ENCODE peak calls at places on chromosomes 5 and 9, in seven cellular contexts. K is CD8-positive, alpha-beta T cell; R is stimulated activated CD8-positive, alpha-beta memory T cell treated with anti-CD3 and anti-CD28 coated beads, Interleukin-4, amount 100 ng/mL, for 24 hours; M is T-cell; U is Right ventricle myocardium superior; D is sciatic nerve; Q is caudate nucleus. T is an unnamed sample.

GRCh38 chr5:156219483-156219882 is 107.5 kb upstream of the SGCD start:
- DNase-seq in K (no peak), R (no peak), M (no peak), U (no peak), D (no peak), Q (no peak), T (no peak)

GRCh38 chr9:18978188-18978587 is 54.8 kb downstream of the SAXO1 start:
- DNase-seq in K (no peak), R (no peak), M (no peak), U (no peak), D (no peak), Q (no peak), T (no peak)

GRCh38 chr9:114053246-114054005 is 24.7 kb downstream of the AMBP start:
- DNase-seq in K (peak; percentile 29), R (no peak), M (no peak), U (no peak), D (no peak), Q (no peak), T (no peak)

GRCh38 chr9:89871871-89872331 is 267.1 kb downstream of the GADD45G start:
- DNase-seq in K (no peak), R (no peak), M (no peak), U (peak; percentile 83), D (peak; percentile 50), Q (no peak), T (no peak)

GRCh38 chr9:112074250-112075008 is 100.7 kb downstream of the SUSD1 start:
- DNase-seq in K (peak; percentile 76), R (peak; percentile 50), M (peak; percentile 66), U (peak; percentile 53), D (peak; percentile 83), Q (peak; percentile 12), T (peak; percentile 60)

GRCh38 chr9:8946461-8946860 is 1146.9 kb upstream of the DMAC1 start:
- DNase-seq in K (no peak), R (no peak), M (no peak), U (no peak), D (no peak), Q (no peak), T (no peak)

GRCh38 chr5:83368317-83368716 is 103.2 kb upstream of the VCAN start:
- DNase-seq in K (no peak), R (no peak), M (no peak), U (no peak), D (no peak), Q (no peak), T (no peak)

GRCh38 chr9:100561256-100561655 is 16.6 kb upstream of the CAVIN4 start:
- DNase-seq in K (no peak), R (no peak), M (no peak), U (no peak), D (no peak), Q (no peak), T (no peak)

GRCh38 chr9:557601-558201 is 283.8 kb upstream of the DMRT1 start:
- DNase-seq in K (no peak), R (no peak), M (no peak), U (no peak), D (no peak), Q (no peak), T (no peak)

GRCh38 chr9:31259824-31260223 is 1124.6 kb upstream of the ACO1 start:
- DNase-seq in K (no peak), R (no peak), M (peak; percentile 7), U (no peak), D (no peak), Q (no peak), T (no peak)

GRCh38 chr9:133591116-133591910 is 17.9 kb downstream of the FAM163B start:
- DNase-seq in K (no peak), R (no peak), M (no peak), U (no peak), D (no peak), Q (no peak), T (no peak)

GRCh38 chr5:52985306-52985705 is 3.8 kb upstream of the ITGA2 start:
- DNase-seq in K (no peak), R (no peak), M (no peak), U (no peak), D (no peak), Q (no peak), T (no peak)

GRCh38 chr9:27204578-27204977 is 92.4 kb downstream of the EQTN start:
- DNase-seq in K (no peak), R (no peak), M (no peak), U (no peak), D (no peak), Q (no peak), T (no peak)

GRCh38 chr5:61933787-61934626 is 372.0 kb upstream of the KIF2A start:
- DNase-seq in K (no peak), R (no peak), M (no peak), U (no peak), D (no peak), Q (peak; percentile 20), T (peak; percentile 52)

GRCh38 chr9:137430723-137431415 is 7.7 kb downstream of the NOXA1 start:
- DNase-seq in K (no peak), R (no peak), M (no peak), U (peak; percentile 27), D (no peak), Q (no peak), T (no peak)

GRCh38 chr9:114691046-114691955 is 9.3 kb upstream of the TEX48 start:
- DNase-seq in K (peak; percentile 59), R (no peak), M (peak; percentile 16), U (no peak), D (no peak), Q (no peak), T (no peak)

GRCh38 chr5:103224118-103224893 is 34.3 kb upstream of the MACIR start:
- DNase-seq in K (peak; percentile 51), R (no peak), M (peak; percentile 25), U (no peak), D (no peak), Q (no peak), T (peak; percentile 66)

GRCh38 chr9:17744786-17745185 is 165.9 kb downstream of the SH3GL2 start:
- DNase-seq in K (no peak), R (no peak), M (no peak), U (no peak), D (no peak), Q (no peak), T (no peak)

GRCh38 chr9:133762488-133763271 is 24.5 kb upstream of the SARDH start:
- DNase-seq in K (no peak), R (no peak), M (no peak), U (no peak), D (peak; percentile 53), Q (no peak), T (peak; percentile 14)

GRCh38 chr9:75950983-75951382 is 60.5 kb downstream of the PCSK5 start:
- DNase-seq in K (no peak), R (no peak), M (no peak), U (no peak), D (no peak), Q (no peak), T (no peak)

GRCh38 chr9:121284733-121285451 is 16.9 kb downstream of the GSN start:
- DNase-seq in K (no peak), R (no peak), M (no peak), U (peak; percentile 43), D (peak; percentile 56), Q (no peak), T (no peak)

GRCh38 chr5:39140558-39141168 is 66.5 kb upstream of the RICTOR start:
- DNase-seq in K (no peak), R (no peak), M (no peak), U (no peak), D (no peak), Q (no peak), T (no peak)

GRCh38 chr9:93291536-93292287 is 107.8 kb downstream of the WNK2 start:
- DNase-seq in K (no peak), R (no peak), M (no peak), U (no peak), D (no peak), Q (no peak), T (peak; percentile 20)

GRCh38 chr9:80028501-80028900 is 456.7 kb downstream of the TLE4 start:
- DNase-seq in K (no peak), R (no peak), M (no peak), U (no peak), D (no peak), Q (no peak), T (no peak)

GRCh38 chr5:39998518-39998917 is 573.7 kb upstream of the DAB2 start:
- DNase-seq in K (no peak), R (no peak), M (no peak), U (no peak), D (no peak), Q (no peak), T (no peak)

GRCh38 chr5:138282918-138283742 is 8.7 kb upstream of the GFRA3 start:
- DNase-seq in K (no peak), R (no peak), M (no peak), U (no peak), D (peak; percentile 64), Q (no peak), T (peak; percentile 71)

GRCh38 chr5:173383711-173384110 is 55.5 kb upstream of the STC2 start:
- DNase-seq in K (no peak), R (no peak), M (no peak), U (no peak), D (no peak), Q (no peak), T (no peak)

GRCh38 chr9:89482950-89483349 is 15.0 kb downstream of the SEMA4D start:
- DNase-seq in K (peak; percentile 44), R (no peak), M (no peak), U (peak; percentile 18), D (no peak), Q (no peak), T (no peak)

GRCh38 chr9:103574056-103574455 is 520.1 kb upstream of the SMC2 start:
- DNase-seq in K (no peak), R (no peak), M (no peak), U (no peak), D (no peak), Q (no peak), T (no peak)

GRCh38 chr9:109852561-109852960 is 72.6 kb downstream of the PALM2AKAP2 start:
- DNase-seq in K (no peak), R (no peak), M (no peak), U (no peak), D (no peak), Q (no peak), T (no peak)

GRCh38 chr9:71285191-71285656 is 163.8 kb upstream of the TRPM3 start:
- DNase-seq in K (no peak), R (no peak), M (no peak), U (no peak), D (no peak), Q (peak; percentile 17), T (peak; percentile 53)

GRCh38 chr5:138824924-138825863 is 49.9 kb downstream of the LRRTM2 start:
- DNase-seq in K (no peak), R (no peak), M (no peak), U (no peak), D (no peak), Q (no peak), T (peak; percentile 41)

GRCh38 chr5:97888439-97888838 is 705.4 kb upstream of the RIOK2 start:
- DNase-seq in K (no peak), R (no peak), M (no peak), U (no peak), D (no peak), Q (no peak), T (no peak)

GRCh38 chr9:133830310-133830709 is 92.2 kb upstream of the SARDH start:
- DNase-seq in K (no peak), R (no peak), M (no peak), U (no peak), D (no peak), Q (no peak), T (no peak)

GRCh38 chr9:14560194-14560593 is 133.0 kb downstream of the ZDHHC21 start:
- DNase-seq in K (no peak), R (no peak), M (no peak), U (no peak), D (no peak), Q (no peak), T (no peak)

GRCh38 chr5:138745268-138745667 is 8.0 kb upstream of the CTNNA1 start:
- DNase-seq in K (no peak), R (no peak), M (no peak), U (no peak), D (no peak), Q (no peak), T (no peak)

GRCh38 chr5:143031781-143032724 is 261.9 kb downstream of the ARHGAP26 start:
- DNase-seq in K (no peak), R (no peak), M (no peak), U (no peak), D (no peak), Q (no peak), T (peak; percentile 74)

GRCh38 chr5:138949988-138950387 is 74.9 kb upstream of the LRRTM2 start:
- DNase-seq in K (no peak), R (no peak), M (no peak), U (no peak), D (no peak), Q (no peak), T (no peak)

T was measured in D341Med.